ENCODE peak calls at places on chromosomes 13 and 19, in eight cellular contexts. A is cardiac fibroblast; R is globus pallidus; G is NCI-H1436; D is Kasumi-1; U is stimulated activated CD4-positive, alpha-beta T cell treated with anti-CD3 and anti-CD28 coated beads, Interleukin-15, amount 100 ng/mL, for 1 hour; F is AG09319; C is activated CD4-positive, alpha-beta T cell treated with anti-CD3 and anti-CD28 coated beads, Interleukin-2, amount 50 U/mL, for 24 hours. T is an unnamed sample.

GRCh38 chr13:32259116-32259515 is 56.0 kb downstream of the ZAR1L start:
- DNase-seq in A (no peak), R (no peak), G (no peak), D (no peak), U (no peak), F (no peak), C (no peak), T (no peak)

GRCh38 chr19:778910-779653 is 18.2 kb upstream of the PTBP1 start:
- DNase-seq in A (peak), R (no peak), G (no peak), D (no peak), U (no peak), F (peak), C (no peak), T (peak)

GRCh38 chr19:3338541-3339181 is 27.7 kb upstream of the NFIC start:
- DNase-seq in A (no peak), R (no peak), G (no peak), D (no peak), U (no peak), F (no peak), C (no peak), T (no peak)

GRCh38 chr19:869245-870177 is 10.0 kb downstream of the CFD start:
- DNase-seq in A (peak), R (no peak), G (no peak), D (peak), U (no peak), F (peak), C (no peak), T (peak)

GRCh38 chr13:33015791-33016323 is 366 bp upstream of the KL start:
- DNase-seq in A (no peak), R (no peak), G (no peak), D (no peak), U (no peak), F (no peak), C (no peak), T (no peak)

GRCh38 chr19:43798546-43799409 is 3.5 kb downstream of the LYPD5 start:
- DNase-seq in A (peak), R (no peak), G (peak), D (no peak), U (peak), F (no peak), C (peak), T (peak)

GRCh38 chr13:100506154-100506553 is 82.4 kb downstream of the GGACT start:
- DNase-seq in A (no peak), R (no peak), G (no peak), D (no peak), U (peak), F (no peak), C (peak), T (no peak)

GRCh38 chr13:113442354-113442984 is 10.8 kb downstream of the ADPRHL1 start:
- DNase-seq in A (no peak), R (no peak), G (no peak), D (no peak), U (no peak), F (no peak), C (no peak), T (no peak)

GRCh38 chr13:42626461-42626860 is 52.5 kb downstream of the TNFSF11 start:
- DNase-seq in A (no peak), R (no peak), G (no peak), D (no peak), U (no peak), F (no peak), C (no peak), T (no peak)

GRCh38 chr13:101875717-101876393 is 423.4 kb downstream of the ITGBL1 start:
- DNase-seq in A (peak), R (no peak), G (peak), D (no peak), U (no peak), F (peak), C (no peak), T (no peak)

GRCh38 chr19:35757231-35757748 is 461 bp upstream of the HSPB6 start:
- DNase-seq in A (peak), R (no peak), G (no peak), D (no peak), U (no peak), F (peak), C (no peak), T (peak)

GRCh38 chr19:51327066-51327985 is 14.6 kb downstream of the VSIG10L start:
- DNase-seq in A (peak), R (no peak), G (no peak), D (peak), U (peak), F (no peak), C (peak), T (peak)

GRCh38 chr13:95801825-95802224 is 124.9 kb downstream of the DNAJC3 start:
- DNase-seq in A (no peak), R (no peak), G (no peak), D (no peak), U (no peak), F (no peak), C (no peak), T (no peak)

GRCh38 chr19:31586282-31586681 is 237.0 kb upstream of the TSHZ3 start:
- DNase-seq in A (no peak), R (no peak), G (no peak), D (no peak), U (no peak), F (no peak), C (no peak), T (no peak)

GRCh38 chr19:6006896-6007295 is 29.0 kb upstream of the RANBP3 start:
- DNase-seq in A (no peak), R (no peak), G (no peak), D (no peak), U (no peak), F (no peak), C (no peak), T (no peak)

GRCh38 chr19:43148233-43148632 is 38.1 kb downstream of the PSG5 start:
- DNase-seq in A (peak), R (no peak), G (no peak), D (no peak), U (no peak), F (peak), C (no peak), T (peak)

GRCh38 chr13:29707876-29708543 is 112.5 kb upstream of the SLC7A1 start:
- DNase-seq in A (peak), R (peak), G (no peak), D (peak), U (peak), F (peak), C (peak), T (peak)

GRCh38 chr13:37531054-37531453 is 67.5 kb downstream of the POSTN start:
- DNase-seq in A (peak), R (no peak), G (no peak), D (no peak), U (no peak), F (peak), C (no peak), T (no peak)

GRCh38 chr19:12647490-12648071 is 19.0 kb downstream of the MAN2B1 start:
- DNase-seq in A (peak), R (no peak), G (peak), D (no peak), U (no peak), F (no peak), C (no peak), T (peak)

T was measured in AG20443.